ENCODE peak calls at places on chromosomes 2 and 18, in four cellular contexts. U, V, B and Y are unnamed samples.

GRCh38 chr18:57837917-57838548 is 34.9 kb upstream of the ATP8B1 start:
- DNase-seq in U (peak), V (no peak), B (peak), Y (no peak)

GRCh38 chr2:144099746-144100438 is 420.0 kb downstream of the ZEB2 start:
- DNase-seq in U (peak), V (no peak), B (no peak), Y (no peak)

GRCh38 chr18:38023871-38024270 is 458.3 kb upstream of the CELF4 start:
- DNase-seq in U (no peak), V (no peak), B (no peak), Y (no peak)

GRCh38 chr2:151796774-151797173 is 31.4 kb downstream of the ARL5A start:
- DNase-seq in U (no peak), V (no peak), B (no peak), Y (no peak)

GRCh38 chr2:73933194-73933593 is 6.5 kb downstream of the DGUOK start:
- DNase-seq in U (peak), V (no peak), B (no peak), Y (no peak)

GRCh38 chr2:9630001-9630749 is 622 bp downstream of the YWHAQ start:
- DNase-seq in U (peak), V (peak), B (no peak), Y (peak)

GRCh38 chr2:44083054-44083453 is 85.6 kb upstream of the PPM1B start:
- DNase-seq in U (no peak), V (no peak), B (no peak), Y (no peak)

GRCh38 chr2:217988840-217989204 is 14.0 kb downstream of the TNS1 start:
- DNase-seq in U (no peak), V (no peak), B (no peak), Y (no peak)

GRCh38 chr18:14089781-14090180 is 42.5 kb downstream of the ZNF519 start:
- DNase-seq in U (peak), V (no peak), B (no peak), Y (no peak)

GRCh38 chr2:42089340-42089925 is 41.6 kb downstream of the PKDCC start:
- DNase-seq in U (peak), V (peak), B (no peak), Y (no peak)

GRCh38 chr2:209872675-209873074 is 101.0 kb downstream of the UNC80 start:
- DNase-seq in U (no peak), V (no peak), B (peak), Y (no peak)

GRCh38 chr18:78403371-78403770 is 576.2 kb upstream of the SALL3 start:
- DNase-seq in U (no peak), V (no peak), B (no peak), Y (no peak)

GRCh38 chr2:27494944-27495554 is at the start of gene FNDC4:
- DNase-seq in U (no peak), V (peak), B (no peak), Y (no peak)

GRCh38 chr2:27496357-27497287 is at the start of gene GCKR:
- DNase-seq in U (peak), V (no peak), B (no peak), Y (peak)

GRCh38 chr2:27495840-27496356 is 741 bp upstream of the GCKR start:
- DNase-seq in U (no peak), V (no peak), B (no peak), Y (no peak)

GRCh38 chr2:27498975-27499374 is 2.3 kb downstream of the GCKR start:
- DNase-seq in U (no peak), V (no peak), B (no peak), Y (no peak)

GRCh38 chr2:27497288-27497627 is 619 bp downstream of the GCKR start:
- DNase-seq in U (no peak), V (no peak), B (no peak), Y (no peak)
- H3K27ac ChIP-seq in U (no peak), V (no peak), B (no peak), Y (no peak)

DNA sequence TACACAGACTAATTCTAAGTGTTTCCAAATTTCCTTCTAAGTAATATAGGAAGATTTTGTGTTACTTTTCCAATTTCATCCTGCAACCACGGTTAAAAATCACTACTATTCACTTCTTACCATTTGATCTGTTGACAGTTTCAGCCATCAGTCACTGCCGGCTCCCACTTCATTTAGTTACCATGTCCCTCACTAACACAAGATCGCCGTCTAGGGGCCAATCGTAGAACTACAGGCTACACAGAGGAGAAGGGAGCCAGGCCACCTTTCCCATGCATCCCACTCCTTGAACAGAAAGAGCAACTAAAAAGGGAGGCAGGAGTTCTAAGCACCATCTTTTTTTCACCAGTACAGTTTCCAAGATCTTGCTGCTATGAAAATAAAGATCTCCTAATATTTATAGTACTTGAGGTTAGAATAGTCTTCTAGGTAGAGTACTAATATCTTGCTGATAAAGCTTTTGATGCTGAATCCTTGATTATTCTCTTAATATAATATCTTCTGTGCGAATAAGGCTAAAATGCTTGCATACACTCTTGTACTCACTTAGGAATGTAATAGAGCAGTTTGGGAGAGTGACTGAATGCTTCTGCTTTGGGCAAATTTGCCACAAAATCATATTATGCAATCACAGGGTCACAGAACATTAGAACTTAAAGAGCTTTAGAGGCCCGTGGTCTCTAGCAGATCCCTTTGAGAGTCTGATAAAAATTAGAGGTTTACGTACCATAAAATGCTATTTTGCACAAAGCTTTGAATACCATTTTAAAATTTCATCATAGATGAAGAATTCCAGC is 39.5 kb upstream of the CYP1B1 start:
- DNase-seq in U (peak), V (peak), B (peak), Y (peak)
- H3K27ac ChIP-seq in U (no peak), V (no peak), B (no peak), Y (no peak)

DNA sequence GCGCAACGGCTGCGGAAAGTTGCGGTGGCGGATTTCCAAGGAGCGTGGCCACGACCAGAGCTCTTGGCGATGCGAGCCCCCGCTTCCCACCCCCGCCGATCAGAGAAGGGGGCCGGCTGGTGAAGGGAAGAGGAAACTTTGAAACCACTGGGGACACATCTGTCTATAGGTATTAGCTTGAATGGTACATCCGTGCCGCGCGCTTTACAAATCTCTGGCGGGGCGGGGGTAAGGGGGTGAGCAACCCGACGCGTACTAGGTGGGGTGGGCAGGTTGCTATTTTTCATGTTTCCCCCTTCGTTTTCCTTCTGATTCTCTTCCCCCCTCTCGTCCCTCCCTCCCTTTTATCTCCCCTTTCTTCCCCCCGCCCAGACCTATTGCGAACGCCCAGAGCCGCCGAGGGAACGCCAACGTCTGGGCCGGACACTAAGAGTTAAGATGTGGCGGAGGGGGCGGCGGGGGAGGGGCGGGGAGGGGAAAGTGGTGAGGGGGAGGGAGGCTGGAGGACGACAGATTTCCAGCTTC is 452 bp upstream of the POU3F3 start:
- DNase-seq in U (no peak), V (no peak), B (no peak), Y (no peak)
- H3K27ac ChIP-seq in U (no peak), V (no peak), B (no peak), Y (no peak)

GRCh38 chr2:122070241-122070731 is 314.8 kb downstream of the TSN start:
- DNase-seq in U (no peak), V (no peak), B (no peak), Y (no peak)

GRCh38 chr2:122072666-122073065 is 317.2 kb downstream of the TSN start:
- DNase-seq in U (peak), V (no peak), B (no peak), Y (no peak)

GRCh38 chr2:122077114-122077513 is 321.7 kb downstream of the TSN start:
- DNase-seq in U (no peak), V (no peak), B (no peak), Y (no peak)

GRCh38 chr2:122077771-122078170 is 322.3 kb downstream of the TSN start:
- DNase-seq in U (no peak), V (no peak), B (no peak), Y (no peak)

GRCh38 chr2:122074201-122074600 is 318.8 kb downstream of the TSN start:
- DNase-seq in U (no peak), V (no peak), B (no peak), Y (no peak)
- H3K27ac ChIP-seq in U (no peak), V (no peak), B (no peak), Y (no peak)